ENCODE peak calls at places on chromosomes 1 and 21, in nine cellular contexts. Y is neural crest cell, B is gastrocnemius medialis, J is transverse colon, H is cardiac muscle cell, O is spleen, E is epithelial cell of esophagus, R is foreskin fibroblast, G is fibroblast of mammary gland. F is an unnamed sample.

GRCh38 chr1:55049271-55049913 is 10.0 kb downstream of the PCSK9 start:
- DNase-seq in J (no peak), Y (no peak), H (no peak), E (no peak), B (no peak), O (no peak), R (no peak), G (no peak), F (no peak)

GRCh38 chr1:196535727-196536126 is 72.5 kb downstream of the KCNT2 start:
- DNase-seq in G (peak; percentile 62), R (peak; percentile 77), B (no peak), O (peak; percentile 33), H (peak; percentile 29), E (peak; percentile 77), Y (no peak), J (no peak), F (no peak)

GRCh38 chr21:17987328-17987727 is 168.2 kb upstream of the C21orf91 start:
- DNase-seq in Y (no peak), H (no peak), O (no peak), J (no peak), R (no peak), E (no peak), G (no peak), B (no peak), F (no peak)

GRCh38 chr1:164767257-164768044 is 208.5 kb downstream of the PBX1 start:
- DNase-seq in R (peak; percentile 92), H (peak; percentile 98), G (peak; percentile 96), E (peak; percentile 47), J (no peak), Y (no peak), O (no peak), B (no peak), F (peak; percentile 91)

GRCh38 chr1:92990828-92991227 is 29.6 kb upstream of the DIPK1A start:
- DNase-seq in H (no peak), R (no peak), G (no peak), E (no peak), J (peak; percentile 33), B (no peak), O (no peak), Y (no peak), F (no peak)

GRCh38 chr1:213724640-213725536 is 262.9 kb upstream of the PROX1 start:
- DNase-seq in O (no peak), R (no peak), Y (peak; percentile 29), J (peak; percentile 43), B (no peak), G (peak; percentile 4), E (no peak), H (peak; percentile 47), F (peak; percentile 19)

GRCh38 chr21:32807717-32808380 is 36.3 kb upstream of the PAXBP1 start:
- DNase-seq in Y (no peak), G (peak; percentile 80), B (no peak), E (peak; percentile 45), O (no peak), H (peak; percentile 76), J (peak; percentile 20), R (peak; percentile 65), F (peak; percentile 21)

GRCh38 chr1:192402571-192402970 is 85.8 kb downstream of the RGS21 start:
- DNase-seq in E (no peak), B (no peak), R (no peak), G (no peak), H (no peak), Y (no peak), J (no peak), O (no peak), F (no peak)

GRCh38 chr1:236301958-236302335 is 20.2 kb upstream of the ERO1B start:
- DNase-seq in Y (no peak), H (no peak), G (no peak), J (no peak), O (no peak), B (no peak), E (no peak), R (no peak), F (no peak)

GRCh38 chr1:236302941-236303340 is 21.2 kb upstream of the ERO1B start:
- DNase-seq in R (no peak), J (no peak), E (no peak), B (no peak), G (no peak), Y (no peak), H (peak; percentile 41), O (no peak), F (no peak)

GRCh38 chr1:236301080-236301957 is 19.6 kb upstream of the ERO1B start:
- DNase-seq in B (no peak), H (no peak), R (no peak), Y (no peak), G (no peak), O (no peak), E (no peak), J (no peak), F (no peak)

GRCh38 chr1:236304682-236305081 is 22.9 kb upstream of the ERO1B start:
- DNase-seq in H (no peak), R (no peak), G (no peak), B (no peak), J (no peak), O (no peak), E (no peak), Y (no peak), F (no peak)

GRCh38 chr1:236303675-236304074 is 21.9 kb upstream of the ERO1B start:
- DNase-seq in Y (no peak), R (no peak), O (no peak), G (no peak), J (no peak), B (no peak), E (peak; percentile 56), H (no peak), F (no peak)
- TF ChIP-seq CTCF in Y (no peak), R (no peak), O (no peak), G (no peak), J (no peak), B (no peak), E (no peak), H (no peak), F (no peak)

GRCh38 chr1:31668303-31668883 is 23.7 kb upstream of the PEF1 start:
- DNase-seq in B (no peak), R (no peak), O (no peak), Y (no peak), J (no peak), H (no peak), G (no peak), E (no peak), F (no peak)

GRCh38 chr1:31671147-31671546 is 26.5 kb upstream of the PEF1 start:
- DNase-seq in E (no peak), G (no peak), B (no peak), J (no peak), O (no peak), R (no peak), H (no peak), Y (no peak), F (no peak)

GRCh38 chr1:31670583-31670944 is 25.9 kb upstream of the PEF1 start:
- DNase-seq in J (no peak), R (no peak), G (no peak), O (no peak), B (no peak), H (no peak), Y (no peak), E (no peak), F (no peak)

GRCh38 chr1:31669433-31669785 is 24.7 kb upstream of the PEF1 start:
- DNase-seq in B (no peak), O (no peak), E (no peak), J (no peak), H (no peak), Y (no peak), G (no peak), R (no peak), F (no peak)

DNA sequence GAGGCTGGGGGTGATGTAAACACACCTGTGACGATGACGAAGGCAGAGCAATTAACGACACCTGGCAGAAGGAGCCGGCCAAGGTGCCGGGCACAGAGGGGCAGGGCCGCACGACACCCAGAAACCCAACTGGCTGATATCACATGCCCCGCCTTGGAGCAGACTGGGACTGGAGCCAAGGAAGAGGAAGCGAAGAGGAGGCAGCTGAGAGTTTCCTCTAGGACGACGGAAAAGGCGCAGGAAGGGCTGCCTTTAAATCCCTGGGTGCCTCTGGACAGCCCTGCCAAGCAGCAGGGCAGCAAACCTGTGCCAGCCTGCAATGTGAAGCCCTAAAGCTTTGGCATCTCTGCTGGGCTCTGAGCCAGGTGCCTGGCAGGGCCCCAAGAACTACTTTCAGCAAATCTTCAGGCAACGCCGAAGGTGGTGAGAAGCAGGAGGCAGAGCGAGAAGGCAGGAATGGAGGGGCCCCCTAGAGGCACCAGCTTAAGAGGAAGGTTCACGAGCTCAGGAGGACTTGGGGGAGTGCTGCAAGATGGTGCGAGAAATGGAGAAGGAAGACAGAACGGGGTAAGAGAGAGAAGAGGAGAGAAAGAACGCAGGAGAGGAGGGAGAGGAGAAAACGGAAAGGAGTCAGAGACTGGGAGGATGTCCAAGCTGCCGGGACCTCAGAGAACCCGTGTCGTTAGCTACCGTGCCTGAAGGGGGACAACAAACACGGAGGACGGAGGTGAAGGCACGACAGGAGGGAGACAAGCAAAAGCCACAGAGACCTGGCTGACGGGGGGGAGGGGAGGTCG is 25.3 kb upstream of the PEF1 start:
- DNase-seq in Y (no peak), G (peak; percentile 40), J (peak; percentile 90), R (peak; percentile 70), B (peak; percentile 64), O (no peak), E (peak; percentile 88), H (peak; percentile 70), F (no peak)
- TF ChIP-seq CTCF in Y (no peak), G (no peak), J (peak; percentile 34), R (peak; percentile 2), B (no peak), O (no peak), E (peak; percentile 39), H (peak; percentile 31), F (peak; percentile 31)

DNA sequence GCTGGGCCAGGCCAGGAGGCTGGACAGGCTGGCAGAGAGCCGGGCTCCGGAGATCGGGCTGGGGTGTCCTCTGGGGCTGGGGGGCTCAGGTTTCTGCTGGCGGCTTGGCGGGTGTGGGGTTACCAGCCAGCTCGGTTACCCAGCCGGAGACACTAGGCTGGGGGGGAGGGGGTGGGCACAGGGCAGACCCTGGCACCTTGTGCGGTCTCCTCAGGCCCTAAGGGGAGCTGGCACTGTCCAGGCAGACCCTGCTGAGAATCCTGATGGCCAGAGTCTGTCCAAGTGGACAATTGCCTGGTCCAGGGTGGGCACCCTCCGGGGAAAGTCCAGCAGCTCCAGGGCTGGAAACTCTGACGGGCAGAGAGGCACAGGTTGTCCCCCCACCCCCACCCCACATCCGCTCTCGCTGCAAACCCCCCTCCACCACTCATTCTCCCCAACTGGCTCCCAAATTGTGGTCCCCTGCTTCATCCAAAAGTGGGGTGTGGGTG is 6.7 kb downstream of the ZBTB7B start:
- DNase-seq in H (no peak), O (no peak), E (no peak), J (no peak), Y (no peak), G (no peak), B (no peak), R (no peak), F (no peak)
- TF ChIP-seq CTCF in H (no peak), O (no peak), E (no peak), J (no peak), Y (no peak), G (no peak), B (no peak), R (no peak), F (no peak)

GRCh38 chr1:241848680-241849344 is 808 bp downstream of the EXO1 start:
- DNase-seq in J (no peak), R (no peak), H (no peak), Y (no peak), G (no peak), E (no peak), O (no peak), B (no peak), F (no peak)

GRCh38 chr1:241846862-241847539 is 1.0 kb upstream of the EXO1 start:
- DNase-seq in R (no peak), O (no peak), G (no peak), B (no peak), E (no peak), J (no peak), H (no peak), Y (no peak), F (no peak)

GRCh38 chr1:241849345-241849695 is 1.3 kb downstream of the EXO1 start:
- DNase-seq in R (no peak), B (no peak), J (no peak), H (no peak), O (no peak), E (no peak), G (no peak), Y (no peak), F (no peak)

GRCh38 chr1:241847540-241847795 is 536 bp upstream of the EXO1 start:
- DNase-seq in O (no peak), R (no peak), J (no peak), G (no peak), B (no peak), H (no peak), Y (no peak), E (no peak), F (no peak)

DNA sequence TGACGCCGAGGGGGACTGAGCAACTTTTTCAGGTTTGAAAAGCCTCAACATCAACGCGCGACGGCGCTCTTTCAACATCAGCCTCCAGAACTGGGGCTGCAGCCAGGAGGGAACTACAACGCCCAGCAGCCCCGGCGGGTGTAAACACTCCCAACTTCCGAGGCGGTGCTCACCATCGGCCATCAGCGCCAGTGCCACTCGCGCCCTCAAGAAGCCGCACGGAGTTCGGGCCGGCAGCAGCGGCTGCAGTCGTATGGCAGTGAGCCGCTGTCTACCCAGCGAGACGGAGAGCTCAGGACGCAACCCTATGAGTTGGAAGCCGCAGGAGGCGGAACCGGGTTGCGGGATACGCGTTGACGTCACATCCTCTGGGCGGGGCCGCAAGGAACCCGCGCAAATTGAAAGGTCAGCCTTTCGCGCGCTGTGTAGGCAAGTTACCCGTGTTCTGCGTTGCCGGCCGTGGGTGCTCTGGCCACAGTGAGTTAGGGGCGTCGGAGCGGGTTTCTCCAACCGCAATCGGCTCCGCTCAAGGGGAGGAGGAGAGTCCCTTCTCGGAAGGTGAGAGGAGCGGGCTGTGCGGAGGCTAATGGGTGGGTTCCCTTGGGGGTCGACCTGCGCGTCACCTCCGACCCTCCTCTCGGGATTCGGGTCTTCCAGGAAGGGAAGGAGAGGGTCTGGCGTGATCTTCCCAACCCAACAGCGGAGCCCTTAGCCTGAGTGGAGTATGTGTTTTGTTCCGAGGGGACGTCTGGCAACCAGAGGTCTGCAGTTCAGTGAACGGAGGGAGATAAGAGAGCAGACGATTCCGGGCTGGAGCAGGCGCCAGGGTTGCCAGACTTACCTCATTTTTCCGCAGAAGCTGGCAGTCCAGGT is at the start of gene EXO1:
- DNase-seq in O (peak; percentile 97), Y (peak; percentile 78), E (peak; percentile 93), G (peak; percentile 94), H (peak; percentile 95), B (peak; percentile 65), J (peak; percentile 88), R (peak; percentile 97), F (peak; percentile 88)
- TF ChIP-seq CTCF in O (peak; percentile 50), Y (no peak), E (peak; percentile 36), G (peak; percentile 6), H (peak; percentile 48), B (no peak), J (peak; percentile 21), R (peak; percentile 8), F (peak; percentile 70)